ENCODE peak calls at places on chromosomes 13 and 19, in ten cellular contexts. I, B, G, A, Y, D, Z, F, N and V are unnamed samples.

GRCh38 chr13:64130600-64130999 is 2715.0 kb upstream of the PCDH20 start:
- DNase-seq in A (no peak), Y (no peak), D (no peak), Z (no peak), G (no peak), F (no peak), I (peak; percentile 1), N (no peak), B (no peak), V (peak; percentile 23)

GRCh38 chr13:33153421-33154381 is 131.9 kb downstream of the STARD13 start:
- DNase-seq in D (no peak), Y (no peak), G (no peak), Z (no peak), A (no peak), F (no peak), B (peak; percentile 71), N (no peak), I (peak; percentile 61), V (no peak)

GRCh38 chr13:111629933-111630332 is 309.5 kb downstream of the TEX29 start:
- DNase-seq in Z (no peak), N (no peak), B (no peak), F (no peak), Y (no peak), D (no peak), A (no peak), I (no peak), G (no peak), V (no peak)

GRCh38 chr13:109744512-109745051 is 41.8 kb downstream of the IRS2 start:
- DNase-seq in G (no peak), B (no peak), Y (no peak), I (peak; percentile 96), F (no peak), A (no peak), N (no peak), Z (no peak), D (no peak), V (no peak)

GRCh38 chr19:18264428-18264827 is 9.8 kb downstream of the IQCN start:
- DNase-seq in F (no peak), Z (no peak), A (no peak), Y (no peak), G (no peak), N (no peak), D (no peak), I (no peak), B (no peak), V (no peak)

GRCh38 chr13:107665926-107666458 is 549.3 kb downstream of the LIG4 start:
- DNase-seq in A (no peak), N (no peak), F (no peak), Y (no peak), Z (no peak), G (no peak), I (no peak), B (no peak), D (no peak), V (no peak)

GRCh38 chr13:34849406-34849805 is 92.7 kb upstream of the NBEA start:
- DNase-seq in I (no peak), Y (no peak), D (no peak), B (no peak), Z (no peak), G (no peak), F (no peak), A (no peak), N (no peak), V (no peak)

GRCh38 chr13:27038323-27038722 is 133.3 kb downstream of the USP12 start:
- DNase-seq in I (peak; percentile 81), F (no peak), Z (peak; percentile 60), A (no peak), B (no peak), Y (no peak), D (no peak), G (no peak), N (no peak), V (no peak)

GRCh38 chr13:83796364-83796763 is 85.9 kb downstream of the SLITRK1 start:
- DNase-seq in N (no peak), Z (no peak), G (no peak), I (no peak), B (no peak), A (no peak), D (no peak), Y (no peak), F (no peak), V (no peak)

GRCh38 chr13:48567521-48568331 is 34.8 kb upstream of the RCBTB2 start:
- DNase-seq in A (no peak), Z (no peak), D (no peak), N (no peak), I (peak; percentile 51), Y (no peak), B (no peak), G (no peak), F (no peak), V (no peak)
- H3K27ac ChIP-seq in A (no peak overlapping the region), Z (no peak overlapping the region), D (no peak overlapping the region), N (no peak overlapping the region), I (no peak overlapping the region), Y (peak overlapping the region; percentile 70), B (peak overlapping the region; percentile 67), G (no peak overlapping the region), F (peak overlapping the region; percentile 73), V (peak overlapping the region; percentile 75)

DNA sequence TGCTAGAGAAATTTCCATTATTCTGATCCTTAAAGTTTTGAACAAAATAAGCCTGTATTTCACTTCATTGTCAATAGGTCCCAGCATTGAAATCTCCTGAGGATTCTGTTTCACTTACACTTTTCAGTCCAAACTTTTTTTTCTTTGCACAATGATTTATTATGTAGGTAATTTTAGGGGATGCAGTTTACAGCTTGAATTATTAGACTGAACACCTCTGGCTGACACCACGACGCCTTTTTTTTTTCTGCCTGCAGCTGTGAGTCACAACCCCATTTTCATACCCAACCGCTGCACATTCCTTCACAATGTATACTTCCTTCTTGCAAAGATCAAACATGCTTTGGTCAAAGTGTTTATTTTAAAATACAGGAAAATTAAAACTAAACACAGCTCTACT is 11.3 kb downstream of the ZIC2 start:
- DNase-seq in Z (peak; percentile 51), I (no peak), A (no peak), B (no peak), D (no peak), G (no peak), F (no peak), N (no peak), Y (no peak), V (no peak)
- H3K4me1 ChIP-seq in Z (no peaks in the 10 kb centered on the region), I (no peaks in the 10 kb centered on the region), A (peaks cover 25% of the 10 kb centered on the region), B (peaks cover 25% of the 10 kb centered on the region), D (peaks cover 30% of the 10 kb centered on the region), G (peaks cover 17% of the 10 kb centered on the region), F (no peaks in the 10 kb centered on the region), N (peaks cover 20% of the 10 kb centered on the region), Y (peaks cover 16% of the 10 kb centered on the region), V (no peaks in the 10 kb centered on the region)

DNA sequence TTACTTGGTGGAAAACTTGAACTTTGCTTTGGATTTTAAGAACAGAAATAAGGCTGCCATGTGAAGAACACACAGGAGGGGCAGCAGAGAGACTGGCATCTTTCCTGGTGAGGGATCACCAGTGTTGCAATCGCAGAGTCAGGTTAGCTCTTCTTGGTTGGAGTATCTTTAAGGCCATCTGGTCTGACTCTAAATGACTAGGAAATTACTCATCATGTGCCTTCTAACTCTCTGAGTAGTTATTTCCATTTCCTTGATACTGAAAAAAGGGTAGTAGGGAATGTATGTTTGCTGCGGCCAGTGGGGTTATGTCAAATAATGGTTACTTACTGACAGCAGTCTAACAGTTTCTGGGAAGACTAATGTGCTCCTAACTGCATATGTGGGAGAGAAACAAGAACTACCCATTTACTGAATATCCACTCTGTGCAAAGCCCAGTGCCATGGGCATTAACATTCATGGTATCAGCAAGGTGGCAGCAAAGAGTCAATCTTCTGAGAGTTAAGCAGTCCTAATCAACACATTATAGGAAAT is 122.1 kb downstream of the COG6 start:
- DNase-seq in Y (no peak), D (no peak), F (no peak), Z (peak; percentile 92), G (no peak), I (peak; percentile 87), A (peak; percentile 42), N (peak; percentile 19), B (no peak), V (no peak)
- H3K27ac ChIP-seq in Y (no peak overlapping the region), D (no peak overlapping the region), F (no peak overlapping the region), Z (no peak overlapping the region), G (no peak overlapping the region), I (no peak overlapping the region), A (no peak overlapping the region), N (no peak overlapping the region), B (no peak overlapping the region), V (no peak overlapping the region)

GRCh38 chr13:101292711-101293110 is 123.6 kb downstream of the NALCN start:
- DNase-seq in Y (no peak), N (no peak), I (no peak), Z (no peak), D (no peak), A (no peak), B (no peak), G (no peak), F (no peak), V (no peak)

GRCh38 chr13:101291647-101292515 is 124.4 kb downstream of the NALCN start:
- DNase-seq in B (no peak), D (no peak), I (no peak), G (no peak), N (no peak), Y (no peak), Z (no peak), A (no peak), F (no peak), V (no peak)

GRCh38 chr13:101283782-101284181 is 132.5 kb downstream of the NALCN start:
- DNase-seq in G (no peak), F (no peak), I (no peak), B (no peak), Z (peak; percentile 53), A (no peak), N (no peak), Y (no peak), D (no peak), V (no peak)

GRCh38 chr13:101291216-101291615 is 125.1 kb downstream of the NALCN start:
- DNase-seq in N (no peak), D (no peak), Y (no peak), Z (peak; percentile 57), F (no peak), G (no peak), B (no peak), I (no peak), A (no peak), V (no peak)

DNA sequence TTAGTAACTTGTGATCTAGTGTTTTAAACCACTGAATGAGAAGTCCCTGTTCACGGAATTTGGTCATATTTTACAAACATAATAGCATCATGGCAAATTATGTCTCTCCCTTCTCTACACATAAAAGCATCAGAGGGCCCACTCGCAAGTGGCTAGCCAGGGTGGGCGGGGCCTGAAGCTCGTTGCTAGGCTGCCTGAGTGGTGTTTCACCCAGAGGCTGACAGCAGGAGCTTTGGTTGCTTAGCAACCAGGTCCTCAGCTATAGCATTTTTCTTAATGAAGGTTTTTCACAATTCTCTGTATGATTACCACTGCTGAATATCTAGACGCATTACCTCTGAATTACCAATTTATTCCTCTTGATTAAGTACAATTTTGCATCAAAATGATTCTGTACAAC is 126.5 kb downstream of the NALCN start:
- DNase-seq in Z (peak; percentile 26), B (no peak), A (peak; percentile 3), N (no peak), F (no peak), Y (no peak), D (peak; percentile 2), G (no peak), I (peak; percentile 26), V (no peak)
- H3K4me1 ChIP-seq in Z (no peaks in the 10 kb centered on the region), B (no peaks in the 10 kb centered on the region), A (no peaks in the 10 kb centered on the region), N (no peaks in the 10 kb centered on the region), F (no peaks in the 10 kb centered on the region), Y (no peaks in the 10 kb centered on the region), D (no peaks in the 10 kb centered on the region), G (no peaks in the 10 kb centered on the region), I (no peaks in the 10 kb centered on the region), V (no peaks in the 10 kb centered on the region)

GRCh38 chr19:49594157-49595005 is 3.4 kb downstream of the PRR12 start:
- DNase-seq in G (no peak), D (no peak), N (no peak), Y (no peak), B (no peak), A (no peak), F (no peak), I (no peak), Z (no peak), V (no peak)
- H3K27ac ChIP-seq in G (peak overlapping the region; percentile 0), D (peak overlapping the region; percentile 26), N (no peak overlapping the region), Y (peak overlapping the region; percentile 46), B (peak overlapping the region; percentile 92), A (peak overlapping the region; percentile 62), F (peak overlapping the region; percentile 83), I (peak overlapping the region; percentile 9), Z (no peak overlapping the region), V (peak overlapping the region; percentile 88)